ENCODE peak calls at places on chromosomes 13 and 19, in six cellular contexts. One of them, this sample, is unnamed.

GRCh38 chr13:91482427-91482826 is 84.0 kb downstream of the GPC5 start:
- DNase-seq in cardiac fibroblast: no peak
- DNase-seq in heart right ventricle: no peak
- DNase-seq in activated B cell treated with CpG ODN at 0.5 μM for 24 hours: no peak
- DNase-seq in islet precursor cell: peak
- DNase-seq in mesenchymal stem cell: peak
- DNase-seq in this sample: peak

GRCh38 chr13:24254151-24254810 is 55.1 kb upstream of the C1QTNF9 start:
- DNase-seq in cardiac fibroblast: peak
- DNase-seq in heart right ventricle: no peak
- DNase-seq in activated B cell treated with CpG ODN at 0.5 μM for 24 hours: no peak
- DNase-seq in islet precursor cell: no peak
- DNase-seq in mesenchymal stem cell: peak
- DNase-seq in this sample: no peak

GRCh38 chr13:110108348-110109139 is 198.4 kb downstream of the COL4A1 start:
- DNase-seq in cardiac fibroblast: peak
- DNase-seq in heart right ventricle: peak
- DNase-seq in activated B cell treated with CpG ODN at 0.5 μM for 24 hours: no peak
- DNase-seq in islet precursor cell: peak
- DNase-seq in mesenchymal stem cell: peak
- DNase-seq in this sample: peak

GRCh38 chr13:48675247-48675646 is 21.5 kb downstream of the CYSLTR2 start:
- DNase-seq in cardiac fibroblast: no peak
- DNase-seq in heart right ventricle: no peak
- DNase-seq in activated B cell treated with CpG ODN at 0.5 μM for 24 hours: no peak
- DNase-seq in islet precursor cell: no peak
- DNase-seq in mesenchymal stem cell: no peak
- DNase-seq in this sample: no peak

GRCh38 chr13:23833733-23834611 is 55.2 kb downstream of the MIPEP start:
- DNase-seq in cardiac fibroblast: no peak
- DNase-seq in heart right ventricle: no peak
- DNase-seq in activated B cell treated with CpG ODN at 0.5 μM for 24 hours: no peak
- DNase-seq in islet precursor cell: no peak
- DNase-seq in mesenchymal stem cell: no peak
- DNase-seq in this sample: no peak

GRCh38 chr13:96934889-96935490 is 59.3 kb downstream of the OXGR1 start:
- DNase-seq in cardiac fibroblast: no peak
- DNase-seq in heart right ventricle: no peak
- DNase-seq in activated B cell treated with CpG ODN at 0.5 μM for 24 hours: no peak
- DNase-seq in islet precursor cell: peak
- DNase-seq in mesenchymal stem cell: no peak
- DNase-seq in this sample: no peak

GRCh38 chr13:113187905-113188595 is 20.4 kb downstream of the PCID2 start:
- DNase-seq in cardiac fibroblast: no peak
- DNase-seq in heart right ventricle: no peak
- DNase-seq in activated B cell treated with CpG ODN at 0.5 μM for 24 hours: no peak
- DNase-seq in islet precursor cell: no peak
- DNase-seq in mesenchymal stem cell: peak
- DNase-seq in this sample: no peak

GRCh38 chr19:5026706-5027273 is 57.9 kb downstream of the KDM4B start:
- DNase-seq in cardiac fibroblast: peak
- DNase-seq in heart right ventricle: no peak
- DNase-seq in activated B cell treated with CpG ODN at 0.5 μM for 24 hours: no peak
- DNase-seq in islet precursor cell: no peak
- DNase-seq in mesenchymal stem cell: no peak
- DNase-seq in this sample: no peak

GRCh38 chr19:13957107-13957506 is 4.8 kb downstream of the DCAF15 start:
- DNase-seq in cardiac fibroblast: no peak
- DNase-seq in heart right ventricle: no peak
- DNase-seq in activated B cell treated with CpG ODN at 0.5 μM for 24 hours: no peak
- DNase-seq in islet precursor cell: no peak
- DNase-seq in mesenchymal stem cell: no peak
- DNase-seq in this sample: no peak

GRCh38 chr19:48543121-48543710 is 8.8 kb upstream of the SULT2B1 start:
- DNase-seq in cardiac fibroblast: peak
- DNase-seq in heart right ventricle: no peak
- DNase-seq in activated B cell treated with CpG ODN at 0.5 μM for 24 hours: no peak
- DNase-seq in islet precursor cell: peak
- DNase-seq in mesenchymal stem cell: peak
- DNase-seq in this sample: no peak

GRCh38 chr19:42412223-42412622 is 15.0 kb downstream of the LIPE start:
- DNase-seq in cardiac fibroblast: no peak
- DNase-seq in heart right ventricle: no peak
- DNase-seq in activated B cell treated with CpG ODN at 0.5 μM for 24 hours: no peak
- DNase-seq in islet precursor cell: peak
- DNase-seq in mesenchymal stem cell: no peak
- DNase-seq in this sample: no peak

GRCh38 chr13:88066847-88067246 is 395.7 kb downstream of the SLITRK5 start:
- DNase-seq in cardiac fibroblast: no peak
- DNase-seq in heart right ventricle: no peak
- DNase-seq in activated B cell treated with CpG ODN at 0.5 μM for 24 hours: no peak
- DNase-seq in islet precursor cell: no peak
- DNase-seq in mesenchymal stem cell: no peak
- DNase-seq in this sample: no peak

GRCh38 chr13:40916207-40916998 is 102.7 kb downstream of the ELF1 start:
- DNase-seq in cardiac fibroblast: no peak
- DNase-seq in heart right ventricle: no peak
- DNase-seq in activated B cell treated with CpG ODN at 0.5 μM for 24 hours: no peak
- DNase-seq in islet precursor cell: no peak
- DNase-seq in mesenchymal stem cell: peak
- DNase-seq in this sample: no peak

GRCh38 chr13:32660227-32660626 is 74.0 kb downstream of the PDS5B start:
- DNase-seq in cardiac fibroblast: no peak
- DNase-seq in heart right ventricle: no peak
- DNase-seq in activated B cell treated with CpG ODN at 0.5 μM for 24 hours: no peak
- DNase-seq in islet precursor cell: no peak
- DNase-seq in mesenchymal stem cell: no peak
- DNase-seq in this sample: no peak

GRCh38 chr19:35533822-35534521 is 716 bp downstream of the GAPDHS start:
- DNase-seq in cardiac fibroblast: peak
- DNase-seq in heart right ventricle: no peak
- DNase-seq in activated B cell treated with CpG ODN at 0.5 μM for 24 hours: no peak
- DNase-seq in islet precursor cell: no peak
- DNase-seq in mesenchymal stem cell: peak
- DNase-seq in this sample: no peak

GRCh38 chr19:17001603-17002183 is 24.9 kb downstream of the CPAMD8 start:
- DNase-seq in cardiac fibroblast: no peak
- DNase-seq in heart right ventricle: no peak
- DNase-seq in activated B cell treated with CpG ODN at 0.5 μM for 24 hours: no peak
- DNase-seq in islet precursor cell: no peak
- DNase-seq in mesenchymal stem cell: no peak
- DNase-seq in this sample: no peak

GRCh38 chr13:49220035-49220855 is at the start of gene MLNR:
- DNase-seq in cardiac fibroblast: peak
- DNase-seq in heart right ventricle: peak
- DNase-seq in activated B cell treated with CpG ODN at 0.5 μM for 24 hours: peak
- DNase-seq in islet precursor cell: peak
- DNase-seq in mesenchymal stem cell: peak
- DNase-seq in this sample: no peak

GRCh38 chr19:9934132-9934950 is 2.0 kb downstream of the OLFM2 start:
- DNase-seq in cardiac fibroblast: peak
- DNase-seq in heart right ventricle: peak
- DNase-seq in activated B cell treated with CpG ODN at 0.5 μM for 24 hours: peak
- DNase-seq in islet precursor cell: peak
- DNase-seq in mesenchymal stem cell: peak
- DNase-seq in this sample: peak

GRCh38 chr19:42301646-42302204 is at the start of gene PRR19:
- DNase-seq in cardiac fibroblast: no peak
- DNase-seq in heart right ventricle: no peak
- DNase-seq in activated B cell treated with CpG ODN at 0.5 μM for 24 hours: no peak
- DNase-seq in islet precursor cell: no peak
- DNase-seq in mesenchymal stem cell: no peak
- DNase-seq in this sample: peak

GRCh38 chr13:113041821-113042335 is 63.7 kb upstream of the F7 start:
- DNase-seq in cardiac fibroblast: no peak
- DNase-seq in heart right ventricle: no peak
- DNase-seq in activated B cell treated with CpG ODN at 0.5 μM for 24 hours: no peak
- DNase-seq in islet precursor cell: no peak
- DNase-seq in mesenchymal stem cell: no peak
- DNase-seq in this sample: no peak

GRCh38 chr13:52414963-52415362 is 9.0 kb upstream of the THSD1 start:
- DNase-seq in cardiac fibroblast: peak
- DNase-seq in heart right ventricle: no peak
- DNase-seq in activated B cell treated with CpG ODN at 0.5 μM for 24 hours: no peak
- DNase-seq in islet precursor cell: no peak
- DNase-seq in mesenchymal stem cell: peak
- DNase-seq in this sample: no peak

GRCh38 chr19:3275583-3276340 is 51.3 kb downstream of the CELF5 start:
- DNase-seq in cardiac fibroblast: peak
- DNase-seq in heart right ventricle: peak
- DNase-seq in activated B cell treated with CpG ODN at 0.5 μM for 24 hours: peak
- DNase-seq in islet precursor cell: peak
- DNase-seq in mesenchymal stem cell: peak
- DNase-seq in this sample: peak

GRCh38 chr13:30718661-30719520 is 16.5 kb upstream of the ALOX5AP start:
- DNase-seq in cardiac fibroblast: peak
- DNase-seq in heart right ventricle: no peak
- DNase-seq in activated B cell treated with CpG ODN at 0.5 μM for 24 hours: no peak
- DNase-seq in islet precursor cell: peak
- DNase-seq in mesenchymal stem cell: peak
- DNase-seq in this sample: no peak

GRCh38 chr13:50006426-50007135 is 8.7 kb upstream of the KCNRG start:
- DNase-seq in cardiac fibroblast: peak
- DNase-seq in heart right ventricle: no peak
- DNase-seq in activated B cell treated with CpG ODN at 0.5 μM for 24 hours: no peak
- DNase-seq in islet precursor cell: no peak
- DNase-seq in mesenchymal stem cell: no peak
- DNase-seq in this sample: no peak

GRCh38 chr13:113800576-113800926 is 41.5 kb downstream of the TMEM255B start:
- DNase-seq in cardiac fibroblast: no peak
- DNase-seq in heart right ventricle: no peak
- DNase-seq in activated B cell treated with CpG ODN at 0.5 μM for 24 hours: no peak
- DNase-seq in islet precursor cell: no peak
- DNase-seq in mesenchymal stem cell: no peak
- DNase-seq in this sample: no peak

This sample was measured in OCI-M1.